ENCODE peak calls at places on chromosomes 6 and 20, in four cellular contexts. E is stomach; Q is glutamatergic neuron; W is CD4-positive, alpha-beta T cell. R is an unnamed sample.

GRCh38 chr6:108876929-108877775 is 28.9 kb downstream of the ARMC2 start:
- DNase-seq in E (peak; percentile 55), Q (no peak), W (no peak), R (no peak)

GRCh38 chr20:2038161-2038560 is 44.3 kb upstream of the PDYN start:
- DNase-seq in E (no peak), Q (no peak), W (no peak), R (no peak)

GRCh38 chr20:35562541-35563110 is 20.7 kb downstream of the ERGIC3 start:
- DNase-seq in E (no peak), Q (no peak), W (no peak), R (no peak)

GRCh38 chr6:124961784-124962611 is at the start of gene RNF217:
- DNase-seq in E (peak; percentile 55), Q (peak; percentile 67), W (no peak), R (peak; percentile 57)

GRCh38 chr6:159013229-159013628 is 13.2 kb upstream of the RSPH3 start:
- DNase-seq in E (no peak), Q (no peak), W (no peak), R (no peak)

GRCh38 chr6:81911446-81911845 is 159.0 kb upstream of the TENT5A start:
- DNase-seq in E (no peak), Q (no peak), W (no peak), R (no peak)

GRCh38 chr20:41425180-41425884 is 58.7 kb upstream of the EMILIN3 start:
- DNase-seq in E (no peak), Q (no peak), W (no peak), R (no peak)

GRCh38 chr20:54208492-54209044 is 681 bp downstream of the PFDN4 start:
- DNase-seq in E (no peak), Q (no peak), W (no peak), R (no peak)

GRCh38 chr6:112010328-112010727 is 43.6 kb upstream of the CCN6 start:
- DNase-seq in E (no peak), Q (no peak), W (no peak), R (no peak)

GRCh38 chr6:161607696-161608297 is 333.9 kb upstream of the AGPAT4 start:
- DNase-seq in E (no peak), Q (no peak), W (no peak), R (no peak)

GRCh38 chr6:2783188-2783957 is 18.2 kb downstream of the WRNIP1 start:
- DNase-seq in E (no peak), Q (peak; percentile 45), W (no peak), R (no peak)

GRCh38 chr20:63494420-63495166 is 4.3 kb downstream of the EEF1A2 start:
- DNase-seq in E (no peak), Q (peak; percentile 25), W (no peak), R (no peak)

GRCh38 chr6:107603029-107603428 is 113.1 kb downstream of the SOBP start:
- DNase-seq in E (no peak), Q (no peak), W (no peak), R (no peak)

GRCh38 chr6:158910484-158911075 is 89.4 kb downstream of the RSPH3 start:
- DNase-seq in E (peak; percentile 57), Q (no peak), W (no peak), R (peak; percentile 76)

GRCh38 chr20:51884561-51884960 is 82.2 kb upstream of the SALL4 start:
- DNase-seq in E (no peak), Q (no peak), W (no peak), R (no peak)

GRCh38 chr20:9218412-9219001 is 149.6 kb downstream of the PLCB4 start:
- DNase-seq in E (no peak), Q (no peak), W (no peak), R (no peak)

GRCh38 chr20:56786503-56786902 is 157.4 kb downstream of the TFAP2C start:
- DNase-seq in E (no peak), Q (no peak), W (no peak), R (no peak)

GRCh38 chr6:47141166-47141565 is 99.0 kb upstream of the ADGRF1 start:
- DNase-seq in E (no peak), Q (no peak), W (no peak), R (no peak)

GRCh38 chr6:161486903-161487531 is 213.2 kb upstream of the AGPAT4 start:
- DNase-seq in E (no peak), Q (no peak), W (no peak), R (no peak)

GRCh38 chr6:140437619-140438345 is 1063.3 kb upstream of the CITED2 start:
- DNase-seq in E (no peak), Q (no peak), W (no peak), R (no peak)

GRCh38 chr6:122048570-122048969 is 350.9 kb upstream of the HSF2 start:
- DNase-seq in E (no peak), Q (no peak), W (no peak), R (no peak)

GRCh38 chr6:34920097-34920496 is 31.0 kb downstream of the ANKS1A start:
- DNase-seq in E (no peak), Q (no peak), W (no peak), R (no peak)

GRCh38 chr6:43803055-43803782 is 33.2 kb downstream of the VEGFA start:
- DNase-seq in E (no peak), Q (no peak), W (no peak), R (no peak)

GRCh38 chr6:154496191-154496590 is 14.3 kb downstream of the CNKSR3 start:
- DNase-seq in E (no peak), Q (no peak), W (no peak), R (no peak)

GRCh38 chr6:82330171-82330804 is 33.3 kb upstream of the TPBG start:
- DNase-seq in E (no peak), Q (no peak), W (no peak), R (no peak)

GRCh38 chr20:20786428-20786827 is 74.0 kb upstream of the RALGAPA2 start:
- DNase-seq in E (no peak), Q (no peak), W (no peak), R (no peak)

GRCh38 chr20:35269055-35269781 is 8.7 kb downstream of the MMP24OS start:
- DNase-seq in E (peak; percentile 69), Q (peak; percentile 90), W (peak; percentile 24), R (peak; percentile 90)

GRCh38 chr20:18701969-18702368 is 111.6 kb upstream of the SCP2D1 start:
- DNase-seq in E (no peak), Q (no peak), W (no peak), R (no peak)

GRCh38 chr20:29873946-29874345 is 1383.5 kb upstream of the DEFB115 start:
- DNase-seq in E (peak; percentile 61), Q (peak; percentile 65), W (no peak), R (peak; percentile 20)

GRCh38 chr20:34708621-34709043 is 4.5 kb downstream of the TP53INP2 start:
- DNase-seq in E (peak; percentile 48), Q (peak; percentile 65), W (peak; percentile 53), R (peak; percentile 84)

GRCh38 chr6:166672146-166672545 is 45.1 kb upstream of the RPS6KA2 start:
- DNase-seq in E (no peak), Q (no peak), W (no peak), R (no peak)

GRCh38 chr6:164296411-164296810 is 881.9 kb downstream of the QKI start:
- DNase-seq in E (no peak), Q (no peak), W (no peak), R (no peak)

GRCh38 chr6:1712451-1712850 is 102.7 kb downstream of the FOXC1 start:
- DNase-seq in E (no peak), Q (no peak), W (no peak), R (no peak)

DNA sequence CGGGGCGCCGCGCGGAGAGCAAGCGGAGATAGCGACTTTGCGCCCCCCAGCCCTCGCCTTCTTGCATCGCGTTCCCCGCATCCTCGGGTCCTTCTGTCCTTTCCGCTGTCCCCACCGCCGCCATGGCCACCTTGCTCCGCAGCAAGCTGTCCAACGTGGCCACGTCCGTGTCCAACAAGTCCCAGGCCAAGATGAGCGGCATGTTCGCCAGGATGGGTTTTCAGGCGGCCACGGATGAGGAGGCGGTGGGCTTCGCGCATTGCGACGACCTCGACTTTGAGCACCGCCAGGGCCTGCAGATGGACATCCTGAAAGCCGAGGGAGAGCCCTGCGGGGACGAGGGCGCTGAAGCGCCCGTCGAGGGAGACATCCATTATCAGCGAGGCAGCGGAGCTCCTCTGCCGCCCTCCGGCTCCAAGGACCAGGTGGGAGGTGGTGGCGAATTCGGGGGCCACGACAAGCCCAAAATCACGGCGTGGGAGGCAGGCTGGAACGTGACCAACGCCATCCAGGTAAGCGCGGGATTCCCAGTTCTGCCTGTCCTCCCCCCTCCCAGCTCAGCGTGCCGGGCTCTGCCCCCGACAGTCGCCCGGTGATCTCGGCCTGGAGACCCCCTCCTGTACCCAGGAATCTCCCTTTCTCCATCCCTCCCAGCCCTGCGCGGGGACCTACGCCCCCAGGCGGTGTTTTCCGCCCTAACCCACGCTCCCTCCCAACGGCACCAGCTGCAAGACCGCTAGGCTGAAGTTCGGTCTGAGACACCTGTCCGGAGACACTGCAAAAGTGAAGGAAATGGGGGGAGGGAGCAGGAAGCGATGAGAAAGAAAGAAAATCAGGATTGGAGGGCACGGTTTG is 544 bp downstream of the SLC32A1 start:
- DNase-seq in E (no peak), Q (peak; percentile 48), W (no peak), R (no peak)
- TF ChIP-seq CTCF in E (no peak), Q (no peak), W (no peak), R (no peak)

DNA sequence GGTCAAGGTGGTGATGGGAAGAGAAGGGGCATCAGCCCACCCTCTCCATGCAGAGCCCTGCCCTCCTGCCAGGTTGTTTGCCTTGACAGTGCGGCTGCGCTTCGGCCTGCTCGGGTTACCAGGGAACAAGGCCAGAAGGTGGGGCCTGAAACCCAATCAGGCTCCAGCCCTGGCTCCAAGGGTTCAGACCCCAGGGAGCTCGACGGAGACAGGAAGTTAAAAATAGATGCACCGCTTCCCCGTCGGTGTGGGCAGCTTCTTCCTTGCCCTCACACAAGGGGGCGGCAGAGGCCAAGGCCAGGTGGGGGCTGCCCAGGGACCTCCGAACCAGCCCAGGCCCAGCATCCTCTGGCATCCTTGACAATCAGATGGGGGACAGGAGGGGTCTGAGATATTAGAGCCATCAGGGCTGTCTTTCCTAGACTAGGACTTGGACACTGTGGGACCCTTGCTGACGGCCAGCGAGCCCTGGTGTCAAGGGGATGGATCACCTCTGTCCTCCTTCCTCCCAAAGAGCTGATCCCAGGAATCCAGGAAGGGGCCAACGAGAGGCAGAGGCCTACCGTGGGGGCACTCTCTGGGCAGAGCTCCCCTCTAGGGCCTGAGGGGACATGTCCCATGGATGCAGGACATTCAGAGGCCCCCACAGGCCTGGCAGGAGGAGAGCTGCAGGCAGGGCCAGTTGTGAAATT is 65.2 kb downstream of the RIPOR3 start:
- DNase-seq in E (peak; percentile 51), Q (peak; percentile 66), W (no peak), R (peak; percentile 91)
- TF ChIP-seq CTCF in E (no peak), Q (peak; percentile 49), W (no peak), R (peak; percentile 97)

GRCh38 chr6:127513425-127513824 is 5.7 kb downstream of the MTCL3 start:
- DNase-seq in E (no peak), Q (no peak), W (no peak), R (no peak)
- TF ChIP-seq CTCF in E (no peak), Q (no peak), W (no peak), R (no peak)

GRCh38 chr6:157727629-157728182 is 95.3 kb upstream of the SNX9 start:
- DNase-seq in E (no peak), Q (no peak), W (no peak), R (peak; percentile 3)
- TF ChIP-seq CTCF in E (no peak), Q (no peak), W (no peak), R (no peak)

GRCh38 chr6:37170273-37171140 is 555 bp downstream of the PIM1 start:
- DNase-seq in E (peak; percentile 50), Q (peak; percentile 76), W (peak; percentile 51), R (peak; percentile 74)
- TF ChIP-seq CTCF in E (no peak), Q (peak; percentile 59), W (peak; percentile 17), R (no peak)